ENCODE peak calls at places on chromosomes 11 and 22, in five cellular contexts. H is upper lobe of left lung, A is GM12892, W is stomach, V is body of pancreas. R is an unnamed sample.

GRCh38 chr11:95305726-95306522 is 74.9 kb upstream of the SESN3 start:
- DNase-seq in H (no peak), A (no peak), W (no peak), V (no peak), R (no peak)

GRCh38 chr22:41445171-41446056 is 1.2 kb downstream of the TOB2 start:
- DNase-seq in H (peak; percentile 36), A (no peak), W (peak; percentile 32), V (peak; percentile 33), R (no peak)

GRCh38 chr11:116703421-116703820 is 69.4 kb downstream of the BUD13 start:
- DNase-seq in H (no peak), A (no peak), W (no peak), V (no peak), R (no peak)

GRCh38 chr11:62926669-62927455 is 5.7 kb upstream of the CHRM1 start:
- DNase-seq in H (no peak), A (no peak), W (no peak), V (no peak), R (no peak)

GRCh38 chr11:47616726-47617416 is 22.7 kb upstream of the C1QTNF4 start:
- DNase-seq in H (no peak), A (no peak), W (no peak), V (peak; percentile 27), R (no peak)

GRCh38 chr11:78313181-78313788 is 104.3 kb downstream of the GAB2 start:
- DNase-seq in H (no peak), A (no peak), W (peak; percentile 31), V (peak; percentile 19), R (peak; percentile 56)

GRCh38 chr11:123558536-123559315 is 95.7 kb downstream of the SCN3B start:
- DNase-seq in H (no peak), A (no peak), W (no peak), V (no peak), R (no peak)

GRCh38 chr11:17475666-17476316 is 854 bp downstream of the ABCC8 start:
- DNase-seq in H (no peak), A (no peak), W (no peak), V (no peak), R (no peak)

GRCh38 chr11:12330491-12331231 is 46.7 kb upstream of the PARVA start:
- DNase-seq in H (no peak), A (no peak), W (no peak), V (peak; percentile 19), R (no peak)

GRCh38 chr11:134033696-134034491 is 35.0 kb upstream of the JAM3 start:
- DNase-seq in H (peak; percentile 82), A (peak; percentile 50), W (peak; percentile 79), V (peak; percentile 96), R (peak; percentile 76)

GRCh38 chr11:441418-442274 is at the start of gene ANO9:
- DNase-seq in H (peak; percentile 79), A (peak; percentile 90), W (peak; percentile 81), V (peak; percentile 82), R (no peak)

GRCh38 chr11:114075891-114076441 is 16.5 kb downstream of the ZBTB16 start:
- DNase-seq in H (peak; percentile 25), A (no peak), W (no peak), V (no peak), R (peak; percentile 8)

GRCh38 chr11:73507086-73507485 is 90.8 kb downstream of the FAM168A start:
- DNase-seq in H (no peak), A (no peak), W (no peak), V (no peak), R (no peak)

GRCh38 chr11:120912504-120912903 is 111.4 kb upstream of the TBCEL start:
- DNase-seq in H (no peak), A (no peak), W (no peak), V (no peak), R (peak; percentile 7)

GRCh38 chr11:61083601-61084147 is 18.6 kb upstream of the CD5 start:
- DNase-seq in H (peak; percentile 20), A (no peak), W (no peak), V (no peak), R (no peak)

GRCh38 chr11:5367461-5368074 is 16.0 kb upstream of the OR51M1 start:
- DNase-seq in H (no peak), A (no peak), W (no peak), V (no peak), R (no peak)

GRCh38 chr11:77658213-77659013 is 20.8 kb upstream of the CLNS1A start:
- DNase-seq in H (no peak), A (no peak), W (no peak), V (no peak), R (no peak)

GRCh38 chr11:36273110-36273509 is 16.1 kb downstream of the COMMD9 start:
- DNase-seq in H (no peak), A (no peak), W (no peak), V (no peak), R (no peak)

GRCh38 chr11:133814588-133814987 is 30.7 kb downstream of the SPATA19 start:
- DNase-seq in H (no peak), A (no peak), W (no peak), V (no peak), R (no peak)

GRCh38 chr11:68940651-68941323 is 37.1 kb downstream of the IGHMBP2 start:
- DNase-seq in H (no peak), A (no peak), W (no peak), V (no peak), R (no peak)

GRCh38 chr11:457071-457760 is 7.1 kb downstream of the PTDSS2 start:
- DNase-seq in H (no peak), A (no peak), W (no peak), V (no peak), R (no peak)

GRCh38 chr11:111762981-111763643 is 3.1 kb downstream of the PPP2R1B start:
- DNase-seq in H (no peak), A (no peak), W (no peak), V (no peak), R (no peak)

GRCh38 chr11:125452125-125452470 is 44.0 kb downstream of the FEZ1 start:
- DNase-seq in H (no peak), A (no peak), W (no peak), V (no peak), R (no peak)

GRCh38 chr11:57375490-57375889 is 5.5 kb downstream of the PRG3 start:
- DNase-seq in H (no peak), A (no peak), W (no peak), V (no peak), R (no peak)

GRCh38 chr22:43835736-43836135 is 23.6 kb upstream of the EFCAB6 start:
- DNase-seq in H (no peak), A (no peak), W (no peak), V (no peak), R (no peak)

GRCh38 chr11:74057251-74058151 is 48.6 kb upstream of the UCP3 start:
- DNase-seq in H (no peak), A (no peak), W (no peak), V (no peak), R (peak; percentile 38)

GRCh38 chr22:21069375-21069774 is 23.6 kb downstream of the LRRC74B start:
- DNase-seq in H (no peak), A (no peak), W (no peak), V (no peak), R (no peak)

GRCh38 chr11:1718326-1718725 is 21.3 kb downstream of the KRTAP5-6 start:
- DNase-seq in H (no peak), A (no peak), W (no peak), V (no peak), R (no peak)

GRCh38 chr11:67027483-67027930 is 4.6 kb downstream of the SYT12 start:
- DNase-seq in H (no peak), A (no peak), W (peak; percentile 78), V (no peak), R (no peak)

GRCh38 chr11:11916981-11917399 is 75.2 kb downstream of the USP47 start:
- DNase-seq in H (no peak), A (no peak), W (no peak), V (no peak), R (no peak)

DNA sequence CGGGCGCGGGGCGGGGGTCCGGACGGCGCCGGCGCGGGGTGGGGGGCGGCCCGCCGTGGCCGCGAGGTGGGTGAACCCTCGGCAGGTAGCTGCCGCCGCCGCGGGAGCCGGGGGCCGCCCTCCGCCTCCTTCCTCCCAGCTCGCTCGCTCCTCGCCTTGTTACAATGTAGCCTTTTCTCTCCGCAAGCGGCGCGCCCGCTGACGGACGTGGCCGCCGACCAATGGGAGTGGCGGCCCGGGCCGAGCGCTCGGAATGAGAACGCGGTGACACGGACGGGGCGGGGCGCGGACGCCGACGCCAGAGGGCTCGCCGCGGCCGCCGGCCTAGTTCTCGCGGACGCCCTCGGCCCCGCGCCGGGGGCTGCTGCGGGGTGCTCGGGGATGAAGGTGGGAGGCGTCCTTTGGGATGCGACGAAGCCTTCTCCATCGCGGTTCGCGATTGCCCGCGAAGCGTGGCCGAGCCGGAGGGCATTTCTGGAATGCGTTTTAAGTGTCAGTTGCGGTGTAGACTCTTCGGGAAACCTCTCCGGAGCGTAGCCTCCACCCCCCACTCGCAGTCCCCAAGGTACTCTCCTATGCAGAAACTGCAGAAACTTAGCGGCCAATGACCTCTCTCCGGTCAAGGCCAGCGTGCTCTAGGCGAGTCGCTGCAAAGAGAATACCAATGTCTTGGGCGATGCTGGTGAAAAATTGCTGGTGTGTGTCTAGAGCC is 734 bp downstream of the PRDM11 start:
- DNase-seq in H (peak; percentile 95), A (peak; percentile 97), W (peak; percentile 97), V (peak; percentile 96), R (peak; percentile 100)
- TF ChIP-seq POLR2A in H (peak; percentile 93), A (peak; percentile 70), W (peak; percentile 42), V (peak; percentile 90), R (peak; percentile 80)

GRCh38 chr22:22890085-22890484 is 2.5 kb downstream of the IGLL5 start:
- DNase-seq in H (no peak), A (no peak), W (no peak), V (no peak), R (no peak)

GRCh38 chr22:22893077-22893805 is 5.6 kb downstream of the IGLL5 start:
- DNase-seq in H (peak; percentile 15), A (no peak), W (no peak), V (no peak), R (no peak)

GRCh38 chr22:22888509-22889353 is 1.1 kb downstream of the IGLL5 start:
- DNase-seq in H (peak; percentile 7), A (no peak), W (no peak), V (no peak), R (no peak)

GRCh38 chr22:22892096-22893052 is 4.8 kb downstream of the IGLL5 start:
- DNase-seq in H (no peak), A (no peak), W (no peak), V (no peak), R (no peak)

DNA sequence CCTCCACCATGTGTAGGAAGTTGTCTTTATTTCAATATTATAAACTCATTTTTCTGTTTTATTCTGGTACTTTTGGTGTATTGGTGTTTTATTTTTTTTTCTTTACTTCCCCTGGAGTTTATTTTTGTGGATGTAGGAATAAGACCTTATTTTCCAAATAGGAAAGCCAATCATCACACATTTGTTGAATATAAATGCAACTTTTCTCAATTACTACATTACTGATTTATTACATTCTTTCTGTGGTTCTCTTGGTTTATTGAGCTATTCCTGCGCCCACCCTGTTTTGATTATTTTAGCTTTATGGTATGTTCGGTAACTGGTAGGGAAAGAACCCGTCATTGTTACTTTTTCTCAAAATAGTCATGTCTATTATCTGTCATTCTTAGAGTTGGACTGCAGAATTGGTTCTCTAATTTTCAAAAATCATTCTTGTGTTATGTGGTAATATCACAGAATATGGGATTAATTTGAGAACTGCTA is 3.6 kb downstream of the IGLL5 start:
- DNase-seq in H (no peak), A (no peak), W (no peak), V (no peak), R (no peak)
- TF ChIP-seq POLR2A in H (no peak), A (no peak), W (no peak), V (no peak), R (no peak)

GRCh38 chr11:65711785-65712632 is at the start of gene KAT5:
- DNase-seq in H (peak; percentile 99), A (peak; percentile 89), W (peak; percentile 99), V (peak; percentile 99), R (peak; percentile 79)
- TF ChIP-seq POLR2A in H (peak; percentile 93), A (peak; percentile 83), W (peak; percentile 54), V (peak; percentile 70), R (peak; percentile 59)

GRCh38 chr11:29018631-29019030 is 910.4 kb downstream of the METTL15 start:
- DNase-seq in H (no peak), A (no peak), W (no peak), V (no peak), R (peak; percentile 19)
- TF ChIP-seq POLR2A in H (no peak), A (no peak), W (no peak), V (no peak), R (no peak)

R was measured in H54.